ENCODE peak calls at places on chromosomes 16 and 17, in seven cellular contexts. One of them, this sample, is unnamed.
A peak's percentile ranks its signal among the peaks of the same experiment; 100 is the strongest.

GRCh38 chr16:72657164-72657563 is 390.8 kb downstream of the ZFHX3 start:
- ATAC-seq in A549: no peak
- ATAC-seq in heart left ventricle: no peak
- ATAC-seq in upper lobe of left lung: no peak
- ATAC-seq in HepG2: no peak
- ATAC-seq in HCT116: no peak
- ATAC-seq in IMR-90: no peak
- ATAC-seq in this sample: no peak

GRCh38 chr16:75029854-75030253 is 31.0 kb downstream of the ZNRF1 start:
- ATAC-seq in HepG2: no peak
- ATAC-seq in HCT116: peak; percentile 49
- ATAC-seq in IMR-90: peak; percentile 61
- ATAC-seq in A549: peak; percentile 66
- ATAC-seq in heart left ventricle: no peak
- ATAC-seq in upper lobe of left lung: no peak
- ATAC-seq in this sample: no peak

GRCh38 chr16:883340-883739 is 82.8 kb upstream of the GNG13 start:
- ATAC-seq in A549: no peak
- ATAC-seq in heart left ventricle: no peak
- ATAC-seq in IMR-90: no peak
- ATAC-seq in upper lobe of left lung: no peak
- ATAC-seq in HCT116: no peak
- ATAC-seq in HepG2: no peak
- ATAC-seq in this sample: no peak

GRCh38 chr16:84947022-84947421 is 64.3 kb downstream of the ZDHHC7 start:
- ATAC-seq in HepG2: no peak
- ATAC-seq in A549: no peak
- ATAC-seq in IMR-90: no peak
- ATAC-seq in upper lobe of left lung: no peak
- ATAC-seq in heart left ventricle: no peak
- ATAC-seq in HCT116: no peak
- ATAC-seq in this sample: no peak

GRCh38 chr16:50688083-50688482 is 5.3 kb upstream of the NOD2 start:
- ATAC-seq in A549: no peak
- ATAC-seq in HCT116: no peak
- ATAC-seq in IMR-90: no peak
- ATAC-seq in HepG2: no peak
- ATAC-seq in upper lobe of left lung: no peak
- ATAC-seq in heart left ventricle: peak; percentile 27
- ATAC-seq in this sample: no peak

GRCh38 chr17:81189670-81190530 is 23.9 kb upstream of the AATK start:
- ATAC-seq in IMR-90: no peak
- ATAC-seq in A549: peak; percentile 80
- ATAC-seq in HCT116: peak; percentile 60
- ATAC-seq in HepG2: peak; percentile 71
- ATAC-seq in heart left ventricle: peak; percentile 45
- ATAC-seq in upper lobe of left lung: no peak
- ATAC-seq in this sample: no peak

GRCh38 chr16:85301171-85301690 is 189.0 kb upstream of the CIBAR2 start:
- ATAC-seq in upper lobe of left lung: no peak
- ATAC-seq in heart left ventricle: no peak
- ATAC-seq in HepG2: no peak
- ATAC-seq in HCT116: no peak
- ATAC-seq in A549: no peak
- ATAC-seq in IMR-90: no peak
- ATAC-seq in this sample: no peak

GRCh38 chr16:84484579-84485254 is 19.7 kb downstream of the MEAK7 start:
- ATAC-seq in IMR-90: peak; percentile 94
- ATAC-seq in A549: peak; percentile 87
- ATAC-seq in HepG2: peak; percentile 81
- ATAC-seq in heart left ventricle: peak; percentile 83
- ATAC-seq in HCT116: peak; percentile 84
- ATAC-seq in upper lobe of left lung: peak; percentile 70
- ATAC-seq in this sample: no peak

GRCh38 chr16:4976611-4977145 is 18.5 kb downstream of the SEC14L5 start:
- ATAC-seq in upper lobe of left lung: no peak
- ATAC-seq in heart left ventricle: no peak
- ATAC-seq in HepG2: peak; percentile 80
- ATAC-seq in A549: no peak
- ATAC-seq in HCT116: no peak
- ATAC-seq in IMR-90: no peak
- ATAC-seq in this sample: no peak

GRCh38 chr17:35214192-35214591 is 20.0 kb upstream of the SLC35G3 start:
- ATAC-seq in HCT116: no peak
- ATAC-seq in heart left ventricle: peak; percentile 13
- ATAC-seq in upper lobe of left lung: no peak
- ATAC-seq in IMR-90: no peak
- ATAC-seq in HepG2: no peak
- ATAC-seq in A549: no peak
- ATAC-seq in this sample: no peak

GRCh38 chr16:52078716-52079655 is 468.0 kb downstream of the TOX3 start:
- ATAC-seq in heart left ventricle: no peak
- ATAC-seq in upper lobe of left lung: no peak
- ATAC-seq in IMR-90: no peak
- ATAC-seq in HCT116: no peak
- ATAC-seq in HepG2: no peak
- ATAC-seq in A549: no peak
- ATAC-seq in this sample: no peak

GRCh38 chr16:89700649-89701424 is 668 bp downstream of the SPATA2L start:
- ATAC-seq in HCT116: peak; percentile 32
- ATAC-seq in IMR-90: peak; percentile 6
- ATAC-seq in A549: peak; percentile 60
- ATAC-seq in upper lobe of left lung: peak; percentile 43
- ATAC-seq in heart left ventricle: no peak
- ATAC-seq in HepG2: peak; percentile 67
- ATAC-seq in this sample: peak; percentile 16
- TF ChIP-seq POLR2A in HCT116: no peak
- TF ChIP-seq POLR2A in IMR-90: no peak
- TF ChIP-seq POLR2A in A549: no peak
- TF ChIP-seq POLR2A in upper lobe of left lung: no peak
- TF ChIP-seq POLR2A in heart left ventricle: no peak
- TF ChIP-seq POLR2A in HepG2: no peak
- TF ChIP-seq POLR2A in this sample: no peak

GRCh38 chr16:88955906-88956305 is 21.1 kb downstream of the CBFA2T3 start:
- ATAC-seq in HepG2: no peak
- ATAC-seq in HCT116: no peak
- ATAC-seq in IMR-90: no peak
- ATAC-seq in upper lobe of left lung: no peak
- ATAC-seq in A549: no peak
- ATAC-seq in heart left ventricle: no peak
- ATAC-seq in this sample: no peak

GRCh38 chr16:88959022-88959421 is 18.0 kb downstream of the CBFA2T3 start:
- ATAC-seq in upper lobe of left lung: peak; percentile 7
- ATAC-seq in IMR-90: no peak
- ATAC-seq in A549: no peak
- ATAC-seq in HCT116: no peak
- ATAC-seq in HepG2: no peak
- ATAC-seq in heart left ventricle: no peak
- ATAC-seq in this sample: no peak

GRCh38 chr16:88957456-88957767 is 19.6 kb downstream of the CBFA2T3 start:
- ATAC-seq in upper lobe of left lung: no peak
- ATAC-seq in heart left ventricle: no peak
- ATAC-seq in A549: no peak
- ATAC-seq in IMR-90: no peak
- ATAC-seq in HCT116: no peak
- ATAC-seq in HepG2: no peak
- ATAC-seq in this sample: no peak

GRCh38 chr16:88957887-88958577 is 19.0 kb downstream of the CBFA2T3 start:
- ATAC-seq in upper lobe of left lung: peak; percentile 76
- ATAC-seq in IMR-90: no peak
- ATAC-seq in heart left ventricle: peak; percentile 71
- ATAC-seq in HCT116: no peak
- ATAC-seq in A549: no peak
- ATAC-seq in HepG2: no peak
- ATAC-seq in this sample: no peak

DNA sequence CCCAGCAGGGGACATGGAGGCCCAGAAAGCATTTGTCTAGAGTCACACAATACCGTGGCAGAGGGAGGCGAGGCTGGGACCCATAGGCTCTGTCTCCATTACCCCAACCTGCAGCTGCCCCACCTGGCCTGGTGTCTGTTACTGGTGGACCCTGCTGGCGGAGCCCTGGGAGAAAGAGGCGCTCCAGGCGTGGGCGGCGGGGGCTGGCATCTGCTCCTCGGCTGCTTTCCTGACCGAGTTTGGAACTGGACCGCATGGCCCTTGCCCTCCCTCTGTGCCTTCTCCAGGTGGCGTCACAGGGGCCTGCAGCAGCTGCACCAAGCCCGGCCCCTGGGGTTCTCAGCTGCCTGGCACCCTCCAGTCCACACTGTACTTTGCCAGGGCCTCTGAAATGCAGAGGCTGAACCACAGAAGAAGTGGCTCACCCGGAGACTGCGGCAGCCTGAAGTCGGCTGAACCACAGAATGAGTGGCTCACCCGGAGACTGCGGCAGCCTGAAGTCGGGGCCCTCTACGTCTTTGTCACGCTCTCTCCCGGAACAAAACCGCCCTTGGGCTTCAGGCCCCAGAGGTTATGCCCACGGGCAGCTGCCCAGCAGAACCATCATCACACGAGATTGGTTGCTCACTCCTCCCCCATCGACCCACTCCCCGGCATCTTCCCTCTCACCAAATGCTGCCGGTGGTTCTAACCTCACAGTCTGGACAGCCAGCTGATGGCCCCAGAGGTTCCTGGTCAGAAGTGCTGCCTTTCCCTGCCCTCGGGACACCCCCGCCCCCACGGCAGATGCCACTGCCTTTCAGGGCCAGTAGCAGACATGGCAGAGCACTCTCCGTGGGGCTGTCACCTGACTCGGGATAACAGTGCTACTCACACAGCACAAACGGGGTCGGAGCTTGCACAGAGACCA is 20.2 kb downstream of the CBFA2T3 start:
- ATAC-seq in upper lobe of left lung: no peak
- ATAC-seq in A549: no peak
- ATAC-seq in IMR-90: no peak
- ATAC-seq in HCT116: no peak
- ATAC-seq in HepG2: no peak
- ATAC-seq in heart left ventricle: no peak
- ATAC-seq in this sample: no peak
- TF ChIP-seq POLR2A in upper lobe of left lung: no peak
- TF ChIP-seq POLR2A in A549: no peak
- TF ChIP-seq POLR2A in IMR-90: no peak
- TF ChIP-seq POLR2A in HCT116: no peak
- TF ChIP-seq POLR2A in HepG2: no peak
- TF ChIP-seq POLR2A in heart left ventricle: no peak
- TF ChIP-seq POLR2A in this sample: no peak

GRCh38 chr17:77736721-77737120 is 221.8 kb upstream of the TNRC6C start:
- ATAC-seq in upper lobe of left lung: no peak
- ATAC-seq in HepG2: no peak
- ATAC-seq in IMR-90: no peak
- ATAC-seq in heart left ventricle: no peak
- ATAC-seq in HCT116: no peak
- ATAC-seq in A549: no peak
- ATAC-seq in this sample: no peak
- TF ChIP-seq POLR2A in upper lobe of left lung: no peak
- TF ChIP-seq POLR2A in HepG2: no peak
- TF ChIP-seq POLR2A in IMR-90: no peak
- TF ChIP-seq POLR2A in heart left ventricle: no peak
- TF ChIP-seq POLR2A in HCT116: no peak
- TF ChIP-seq POLR2A in A549: no peak
- TF ChIP-seq POLR2A in this sample: no peak

GRCh38 chr17:36542755-36543154 is 2.0 kb upstream of the GGNBP2 start:
- ATAC-seq in HepG2: no peak
- ATAC-seq in upper lobe of left lung: no peak
- ATAC-seq in heart left ventricle: no peak
- ATAC-seq in HCT116: no peak
- ATAC-seq in A549: no peak
- ATAC-seq in IMR-90: no peak
- ATAC-seq in this sample: no peak

GRCh38 chr17:36544049-36544319 is 735 bp upstream of the GGNBP2 start:
- ATAC-seq in HepG2: no peak
- ATAC-seq in IMR-90: peak; percentile 1
- ATAC-seq in A549: peak; percentile 32
- ATAC-seq in HCT116: peak; percentile 6
- ATAC-seq in heart left ventricle: peak; percentile 11
- ATAC-seq in upper lobe of left lung: peak; percentile 7
- ATAC-seq in this sample: no peak

GRCh38 chr17:36545093-36545464 is 360 bp downstream of the GGNBP2 start:
- ATAC-seq in HCT116: peak; percentile 68
- ATAC-seq in upper lobe of left lung: peak; percentile 72
- ATAC-seq in HepG2: no peak
- ATAC-seq in A549: peak; percentile 72
- ATAC-seq in heart left ventricle: peak; percentile 51
- ATAC-seq in IMR-90: peak; percentile 52
- ATAC-seq in this sample: peak; percentile 71

GRCh38 chr17:36545465-36546417 is 1.0 kb downstream of the GGNBP2 start:
- ATAC-seq in HCT116: peak; percentile 83
- ATAC-seq in upper lobe of left lung: peak; percentile 96
- ATAC-seq in IMR-90: peak; percentile 84
- ATAC-seq in heart left ventricle: peak; percentile 95
- ATAC-seq in HepG2: peak; percentile 88
- ATAC-seq in A549: peak; percentile 89
- ATAC-seq in this sample: peak; percentile 96

DNA sequence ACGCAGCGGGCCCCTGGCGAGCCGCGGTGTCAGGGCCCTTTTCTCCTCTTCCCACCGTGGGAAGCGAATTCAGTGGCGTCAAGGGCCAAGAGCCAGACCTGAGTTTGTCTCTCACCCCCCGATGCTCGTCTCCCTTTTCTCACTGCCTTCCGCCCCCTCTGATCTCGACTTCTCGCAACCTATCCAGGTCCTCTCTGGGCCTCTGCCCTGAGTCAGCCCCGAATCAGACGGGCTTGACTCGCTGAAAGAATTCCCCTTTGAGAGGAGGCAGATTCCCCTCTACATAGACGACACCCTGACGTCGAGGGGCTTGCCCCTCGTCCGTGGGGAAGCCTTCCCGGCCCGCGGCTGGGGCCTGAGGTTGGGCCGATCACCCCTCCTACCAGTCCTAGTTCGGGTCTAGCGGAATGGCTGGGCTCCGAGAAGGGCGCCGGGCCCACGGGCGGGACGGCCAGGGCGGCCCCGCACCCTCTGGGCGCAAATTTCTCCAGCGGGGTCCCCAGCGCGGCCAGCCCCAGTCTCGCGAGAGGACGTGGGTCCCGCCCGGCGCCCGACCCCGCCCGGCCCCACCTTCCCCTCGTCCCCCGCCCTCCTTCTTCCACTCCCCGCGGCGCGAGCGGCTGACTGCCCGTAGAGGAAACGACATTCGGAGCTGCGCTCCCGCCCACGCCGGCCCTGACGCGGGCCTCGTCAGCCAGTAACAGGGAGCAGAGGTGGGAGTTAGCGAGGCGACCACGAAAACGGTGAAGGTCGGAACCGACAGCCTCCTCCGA is at the start of gene GGNBP2:
- ATAC-seq in HepG2: peak; percentile 81
- ATAC-seq in HCT116: peak; percentile 76
- ATAC-seq in A549: peak; percentile 85
- ATAC-seq in heart left ventricle: peak; percentile 91
- ATAC-seq in IMR-90: peak; percentile 77
- ATAC-seq in upper lobe of left lung: peak; percentile 94
- ATAC-seq in this sample: peak; percentile 81
- TF ChIP-seq POLR2A in HepG2: peak; percentile 94
- TF ChIP-seq POLR2A in HCT116: peak; percentile 58
- TF ChIP-seq POLR2A in A549: peak; percentile 72
- TF ChIP-seq POLR2A in heart left ventricle: peak; percentile 32
- TF ChIP-seq POLR2A in IMR-90: peak; percentile 95
- TF ChIP-seq POLR2A in upper lobe of left lung: peak; percentile 43
- TF ChIP-seq POLR2A in this sample: peak; percentile 77

GRCh38 chr17:8192070-8192815 is 2.3 kb upstream of the BORCS6 start:
- ATAC-seq in heart left ventricle: peak; percentile 70
- ATAC-seq in HCT116: peak; percentile 32
- ATAC-seq in HepG2: peak; percentile 46
- ATAC-seq in IMR-90: no peak
- ATAC-seq in A549: peak; percentile 63
- ATAC-seq in upper lobe of left lung: peak; percentile 57
- ATAC-seq in this sample: peak; percentile 67
- TF ChIP-seq POLR2A in heart left ventricle: no peak
- TF ChIP-seq POLR2A in HCT116: peak; percentile 90
- TF ChIP-seq POLR2A in HepG2: peak; percentile 83
- TF ChIP-seq POLR2A in IMR-90: peak; percentile 41
- TF ChIP-seq POLR2A in A549: peak; percentile 28
- TF ChIP-seq POLR2A in upper lobe of left lung: peak; percentile 57
- TF ChIP-seq POLR2A in this sample: peak; percentile 59